ENCODE peak calls at places on chromosomes 6 and 20, in four cellular contexts. A is GM12878, X is K562, S is HepG2. P is an unnamed sample.
A peak's percentile ranks its signal among the peaks of the same experiment; 100 is the strongest.

GRCh38 chr20:35663516-35663812 is 1.2 kb downstream of the CPNE1 start:
- DNase-seq in S (no peak), X (no peak), A (no peak), P (no peak)

GRCh38 chr6:14861491-14861943 is 384.4 kb upstream of the JARID2 start:
- DNase-seq in S (no peak), X (peak; percentile 63), A (no peak), P (no peak)

GRCh38 chr20:9608639-9609440 is 94.5 kb downstream of the LAMP5 start:
- DNase-seq in S (no peak), A (no peak), X (no peak), P (no peak)

GRCh38 chr6:169263374-169263773 is 9.7 kb upstream of the THBS2 start:
- DNase-seq in X (no peak), A (no peak), S (no peak), P (no peak)

GRCh38 chr6:160337301-160337700 is 10.9 kb upstream of the SLC22A3 start:
- DNase-seq in X (no peak), A (no peak), S (no peak), P (no peak)

GRCh38 chr20:539236-539635 is 4.4 kb downstream of the CSNK2A1 start:
- DNase-seq in A (no peak), X (no peak), S (no peak), P (no peak)

GRCh38 chr20:12597491-12597890 is 411.3 kb upstream of the SPTLC3 start:
- DNase-seq in S (no peak), A (no peak), X (no peak), P (no peak)

GRCh38 chr6:18265099-18265372 is 706 bp upstream of the DEK start:
- DNase-seq in S (no peak), A (no peak), X (no peak), P (no peak)

GRCh38 chr6:109055771-109056235 is 38.8 kb downstream of the SESN1 start:
- DNase-seq in S (no peak), X (no peak), A (no peak), P (no peak)

GRCh38 chr6:158313989-158314388 is 1.7 kb downstream of the TULP4 start:
- DNase-seq in A (no peak), X (no peak), S (no peak), P (no peak)

GRCh38 chr20:61447950-61448349 is 195.9 kb downstream of the CDH4 start:
- DNase-seq in A (no peak), S (no peak), X (no peak), P (no peak)

GRCh38 chr20:4280731-4281130 is 265.4 kb upstream of the RNF24 start:
- DNase-seq in S (no peak), X (no peak), A (no peak), P (no peak)

GRCh38 chr6:55888917-55889316 is 13.5 kb upstream of the BMP5 start:
- DNase-seq in A (no peak), X (no peak), S (no peak), P (no peak)

GRCh38 chr6:85942844-85943243 is 300.2 kb upstream of the SYNCRIP start:
- DNase-seq in S (no peak), X (no peak), A (no peak), P (no peak)

GRCh38 chr20:20549699-20550098 is 162.7 kb downstream of the RALGAPA2 start:
- DNase-seq in S (peak; percentile 31), A (no peak), X (no peak), P (no peak)

GRCh38 chr20:64231621-64232550 is 23.7 kb upstream of the PCMTD2 start:
- DNase-seq in X (no peak), A (no peak), S (no peak), P (no peak)

GRCh38 chr20:64232794-64233193 is 22.8 kb upstream of the PCMTD2 start:
- DNase-seq in X (no peak), S (no peak), A (no peak), P (no peak)

GRCh38 chr20:64236137-64237088 is 19.1 kb upstream of the PCMTD2 start:
- DNase-seq in X (no peak), A (no peak), S (peak; percentile 87), P (no peak)

GRCh38 chr20:64234291-64234791 is 21.2 kb upstream of the PCMTD2 start:
- DNase-seq in A (no peak), S (no peak), X (no peak), P (no peak)

GRCh38 chr20:64233725-64234124 is 21.8 kb upstream of the PCMTD2 start:
- DNase-seq in S (no peak), X (no peak), A (no peak), P (no peak)
- TF ChIP-seq BRCA1 in S (no peak), X (no peak), A (no peak), P (no peak)

GRCh38 chr6:131946992-131947955 is 3.9 kb downstream of the CCN2 start:
- DNase-seq in S (peak; percentile 60), X (no peak), A (no peak), P (no peak)
- TF ChIP-seq USF2 in S (no peak), X (no peak), A (no peak), P (peak; percentile 1)

GRCh38 chr6:75349262-75349984 is 64.8 kb upstream of the TMEM30A start:
- DNase-seq in A (no peak), X (peak; percentile 10), S (no peak), P (no peak)
- TF ChIP-seq BRCA1 in A (no peak), X (no peak), S (no peak), P (no peak)

GRCh38 chr6:157050537-157051280 is 272.6 kb downstream of the TMEM242 start:
- DNase-seq in X (no peak), S (no peak), A (no peak), P (no peak)

GRCh38 chr6:157056275-157056674 is 267.0 kb downstream of the TMEM242 start:
- DNase-seq in S (no peak), X (no peak), A (no peak), P (no peak)

GRCh38 chr6:157055863-157056262 is 267.5 kb downstream of the TMEM242 start:
- DNase-seq in X (no peak), S (no peak), A (no peak), P (no peak)

GRCh38 chr6:157058574-157058973 is 264.7 kb downstream of the TMEM242 start:
- DNase-seq in S (no peak), A (no peak), X (no peak), P (no peak)

GRCh38 chr6:157054531-157054979 is 268.8 kb downstream of the TMEM242 start:
- DNase-seq in X (no peak), A (no peak), S (no peak), P (no peak)
- TF ChIP-seq USF2 in X (no peak), A (no peak), S (no peak), P (no peak)

GRCh38 chr6:43855247-43855646 is 85.2 kb downstream of the VEGFA start:
- DNase-seq in A (peak; percentile 15), X (no peak), S (no peak), P (no peak)
- TF ChIP-seq BRCA1 in A (no peak), X (no peak), S (no peak), P (no peak)

DNA sequence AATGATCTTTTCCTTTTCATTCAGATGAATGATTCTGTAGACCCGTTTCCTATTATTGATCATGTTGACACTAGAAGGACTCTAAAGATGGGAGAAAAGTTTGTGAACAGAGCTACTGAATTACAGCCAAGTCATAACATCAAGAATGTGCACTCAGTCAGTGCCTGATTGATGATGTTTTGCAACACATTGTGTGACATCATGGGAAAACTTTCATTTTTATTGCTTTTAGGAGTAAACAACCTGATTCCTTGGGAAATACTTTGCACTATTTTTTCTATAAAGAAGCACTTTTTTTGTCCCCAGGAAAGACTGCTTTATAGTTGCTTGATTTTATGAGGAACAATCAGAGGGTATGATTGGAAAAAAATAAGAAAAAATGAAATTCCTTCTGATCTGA is 383.8 kb upstream of the JAG1 start:
- DNase-seq in S (no peak), X (no peak), A (no peak), P (no peak)
- TF ChIP-seq USF2 in S (no peak), X (no peak), A (no peak), P (no peak)